ENCODE peak calls at places on chromosomes 4 and X, in four cellular contexts. Q, T, H and Z are unnamed samples.

GRCh38 chr4:94678896-94679295 is 78.9 kb upstream of the BMPR1B start:
- DNase-seq in Q (no peak), T (no peak), H (no peak), Z (no peak)

GRCh38 chr4:40915318-40916217 is 165.8 kb downstream of the NSUN7 start:
- DNase-seq in Q (no peak), T (no peak), H (peak), Z (no peak)

GRCh38 chrX:8907678-8908077 is 106.5 kb upstream of the FAM9A start:
- DNase-seq in Q (no peak), T (no peak), H (no peak), Z (no peak)

GRCh38 chrX:122771933-122772332 is 412.1 kb upstream of the GRIA3 start:
- DNase-seq in Q (no peak), T (no peak), H (no peak), Z (no peak)

GRCh38 chr4:121998024-121998423 is 46.2 kb upstream of the TRPC3 start:
- DNase-seq in Q (no peak), T (peak), H (no peak), Z (no peak)

GRCh38 chr4:140427104-140427918 is at the start of gene CLGN:
- DNase-seq in Q (peak), T (peak), H (no peak), Z (peak)

GRCh38 chr4:109169160-109169559 is 133.3 kb downstream of the COL25A1 start:
- DNase-seq in Q (no peak), T (no peak), H (no peak), Z (no peak)

GRCh38 chr4:12122316-12122715 is 693.6 kb upstream of the HS3ST1 start:
- DNase-seq in Q (no peak), T (no peak), H (no peak), Z (no peak)

GRCh38 chrX:65601530-65602281 is 65.7 kb upstream of the MSN start:
- DNase-seq in Q (peak), T (no peak), H (peak), Z (no peak)

GRCh38 chr4:8912506-8912905 is 40.9 kb upstream of the HMX1 start:
- DNase-seq in Q (no peak), T (no peak), H (peak), Z (no peak)

GRCh38 chr4:96736352-96736889 is 896.5 kb downstream of the PDHA2 start:
- DNase-seq in Q (no peak), T (peak), H (no peak), Z (no peak)

GRCh38 chr4:148335133-148335532 is 107.1 kb downstream of the NR3C2 start:
- DNase-seq in Q (no peak), T (no peak), H (no peak), Z (no peak)

GRCh38 chr4:163367651-163368050 is 24.0 kb downstream of the NPY5R start:
- DNase-seq in Q (no peak), T (no peak), H (no peak), Z (no peak)

GRCh38 chrX:72037601-72038000 is 94.1 kb downstream of the RTL5 start:
- DNase-seq in Q (no peak), T (no peak), H (peak), Z (no peak)

GRCh38 chrX:130728208-130728607 is 174.8 kb downstream of the ENOX2 start:
- DNase-seq in Q (no peak), T (no peak), H (no peak), Z (no peak)